ENCODE peak calls at places on chromosome 19, in four cellular contexts. One of them, this sample, is unnamed.

GRCh38 chr19:39131255-39131755 is 5.7 kb downstream of the PAK4 start:
- DNase-seq in uterus: no peak
- DNase-seq in testis: no peak
- DNase-seq in IMR-90: peak; percentile 35
- DNase-seq in this sample: no peak

GRCh38 chr19:1146858-1147780 is 26.9 kb downstream of the SBNO2 start:
- DNase-seq in uterus: no peak
- DNase-seq in testis: no peak
- DNase-seq in IMR-90: no peak
- DNase-seq in this sample: no peak

GRCh38 chr19:31553844-31554215 is 204.6 kb upstream of the TSHZ3 start:
- DNase-seq in uterus: no peak
- DNase-seq in testis: peak; percentile 83
- DNase-seq in IMR-90: no peak
- DNase-seq in this sample: no peak

GRCh38 chr19:29681422-29682235 is 16.4 kb downstream of the PLEKHF1 start:
- DNase-seq in uterus: no peak
- DNase-seq in testis: no peak
- DNase-seq in IMR-90: no peak
- DNase-seq in this sample: no peak

GRCh38 chr19:2236285-2237050 is at the start of the genes PLEKHJ1 and SF3A2:
- DNase-seq in uterus: peak; percentile 99
- DNase-seq in testis: peak; percentile 96
- DNase-seq in IMR-90: peak; percentile 96
- DNase-seq in this sample: peak; percentile 99

GRCh38 chr19:1618157-1619093 is 13.2 kb upstream of the UQCR11 start:
- DNase-seq in uterus: no peak
- DNase-seq in testis: peak; percentile 36
- DNase-seq in IMR-90: no peak
- DNase-seq in this sample: peak; percentile 46

GRCh38 chr19:51129716-51130115 is 5.0 kb downstream of the SIGLEC9 start:
- DNase-seq in uterus: no peak
- DNase-seq in testis: no peak
- DNase-seq in IMR-90: no peak
- DNase-seq in this sample: no peak

GRCh38 chr19:50432221-50432626 is 468 bp upstream of the MYBPC2 start:
- DNase-seq in uterus: no peak
- DNase-seq in testis: no peak
- DNase-seq in IMR-90: no peak
- DNase-seq in this sample: no peak

GRCh38 chr19:41192574-41193419 is at the start of gene CYP2S1:
- DNase-seq in uterus: no peak
- DNase-seq in testis: no peak
- DNase-seq in IMR-90: peak; percentile 22
- DNase-seq in this sample: no peak

GRCh38 chr19:2491130-2491801 is 15.3 kb downstream of the GADD45B start:
- DNase-seq in uterus: no peak
- DNase-seq in testis: no peak
- DNase-seq in IMR-90: peak; percentile 84
- DNase-seq in this sample: no peak

GRCh38 chr19:15562145-15562544 is 52.9 kb upstream of the CYP4F8 start:
- DNase-seq in uterus: no peak
- DNase-seq in testis: no peak
- DNase-seq in IMR-90: no peak
- DNase-seq in this sample: no peak

GRCh38 chr19:38118176-38118575 is 105.8 kb downstream of the DPF1 start:
- DNase-seq in uterus: no peak
- DNase-seq in testis: no peak
- DNase-seq in IMR-90: no peak
- DNase-seq in this sample: no peak

GRCh38 chr19:50224986-50225747 is 21.7 kb downstream of the MYH14 start:
- DNase-seq in uterus: no peak
- DNase-seq in testis: no peak
- DNase-seq in IMR-90: no peak
- DNase-seq in this sample: no peak

GRCh38 chr19:17268754-17269153 is 1.5 kb downstream of the BABAM1 start:
- DNase-seq in uterus: no peak
- DNase-seq in testis: no peak
- DNase-seq in IMR-90: no peak
- DNase-seq in this sample: no peak

DNA sequence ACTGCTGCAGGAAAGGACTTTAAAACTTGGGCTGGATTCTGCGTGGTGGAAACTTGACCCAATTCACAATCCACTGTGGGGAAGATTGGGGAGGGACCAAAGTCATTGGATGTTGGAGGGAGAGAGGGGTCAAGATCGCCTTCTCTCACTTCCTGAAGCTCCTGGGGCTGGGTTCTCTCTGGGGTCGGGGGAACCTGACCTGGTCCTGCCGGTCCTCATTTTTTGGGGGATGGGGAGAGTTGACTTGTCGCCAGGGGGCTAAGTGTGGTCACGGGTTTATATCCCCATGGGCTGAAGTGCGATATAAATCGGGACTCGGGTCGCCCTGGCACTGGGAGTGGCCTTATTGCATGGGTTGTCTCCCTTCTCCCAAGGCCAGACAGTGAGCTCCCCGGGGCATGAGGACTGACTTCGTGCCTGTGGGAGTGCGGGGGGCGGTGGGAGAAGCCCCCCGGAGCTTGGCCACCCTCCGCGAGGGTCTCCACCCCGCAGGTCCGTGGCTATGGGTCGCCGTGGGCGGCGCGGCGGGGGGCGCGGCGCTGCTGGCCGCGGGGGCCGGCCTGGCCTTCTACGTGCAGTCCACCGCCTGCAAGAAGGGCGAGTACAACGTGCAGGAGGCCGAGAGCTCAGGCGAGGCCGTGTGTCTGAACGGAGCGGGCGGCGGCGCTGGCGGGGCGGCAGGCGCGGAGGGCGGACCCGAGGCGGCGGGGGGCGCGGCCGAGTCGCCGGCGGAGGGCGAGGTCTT is 6.3 kb downstream of the ICAM5 start:
- DNase-seq in uterus: no peak
- DNase-seq in testis: no peak
- DNase-seq in IMR-90: no peak
- DNase-seq in this sample: peak; percentile 49
- H3K4me3 ChIP-seq in uterus: no peak overlapping the region
- H3K4me3 ChIP-seq in testis: no peak overlapping the region
- H3K4me3 ChIP-seq in IMR-90: no peak overlapping the region
- H3K4me3 ChIP-seq in this sample: peak overlapping the region; percentile 46

GRCh38 chr19:44496711-44497110 is 3.6 kb downstream of the ZNF180 start:
- DNase-seq in uterus: no peak
- DNase-seq in testis: no peak
- DNase-seq in IMR-90: no peak
- DNase-seq in this sample: no peak

GRCh38 chr19:44498988-44499387 is 1.3 kb downstream of the ZNF180 start:
- DNase-seq in uterus: no peak
- DNase-seq in testis: no peak
- DNase-seq in IMR-90: no peak
- DNase-seq in this sample: no peak

GRCh38 chr19:44499559-44499958 is 763 bp downstream of the ZNF180 start:
- DNase-seq in uterus: no peak
- DNase-seq in testis: no peak
- DNase-seq in IMR-90: no peak
- DNase-seq in this sample: no peak

DNA sequence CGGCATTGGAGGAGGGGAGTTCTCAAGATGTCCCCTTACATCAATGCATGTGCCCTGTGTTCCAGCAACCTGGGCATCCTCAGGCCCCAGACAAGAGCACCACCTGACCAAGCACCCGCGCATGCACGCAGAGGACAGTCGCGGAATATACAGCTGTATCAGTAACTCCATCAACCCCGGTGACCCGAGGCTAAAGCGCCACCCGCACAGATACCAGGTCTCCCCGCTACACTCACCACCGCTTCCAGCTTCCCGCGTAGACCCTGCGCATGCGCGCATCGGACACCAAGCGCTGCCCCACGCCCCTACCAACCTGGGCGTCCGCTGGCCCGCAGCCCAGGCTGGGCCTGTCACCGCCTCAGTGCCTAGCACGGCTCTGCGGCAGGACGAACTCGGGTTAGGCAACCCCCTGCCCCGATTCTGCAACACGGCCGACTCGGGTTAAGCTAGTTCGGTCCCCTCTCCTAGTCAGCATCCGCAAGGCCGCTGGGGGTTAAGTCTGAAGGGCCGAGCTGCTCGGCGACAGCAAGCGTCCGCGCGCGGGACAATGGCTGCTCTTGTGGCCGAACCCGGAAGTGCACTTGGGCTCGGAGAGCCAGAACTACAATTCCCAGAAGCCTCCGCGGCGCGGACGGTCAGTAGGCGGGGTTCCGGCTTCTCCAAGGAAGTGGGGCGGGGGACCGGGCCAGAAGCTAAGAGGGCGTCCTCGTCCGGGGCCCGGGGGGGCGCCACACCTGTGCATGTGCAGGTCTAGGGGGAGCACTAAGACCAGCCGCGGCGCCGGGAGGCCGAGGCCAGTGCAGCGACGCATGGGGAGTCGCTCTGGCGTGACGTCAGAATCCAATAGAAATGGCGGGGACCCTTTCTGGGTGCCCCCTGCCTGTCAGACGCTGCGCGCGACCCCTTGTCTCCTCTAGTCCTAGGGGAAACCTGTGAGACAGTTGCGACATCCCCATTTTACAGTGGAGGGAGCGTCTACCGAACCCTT is at the start of gene ZNF180:
- DNase-seq in uterus: peak; percentile 94
- DNase-seq in testis: peak; percentile 97
- DNase-seq in IMR-90: peak; percentile 90
- DNase-seq in this sample: peak; percentile 98
- TF ChIP-seq POLR2A in uterus: peak; percentile 54
- TF ChIP-seq POLR2A in testis: no peak
- TF ChIP-seq POLR2A in IMR-90: peak; percentile 43
- TF ChIP-seq POLR2A in this sample: peak; percentile 76

GRCh38 chr19:13841339-13842293 is 35.3 kb upstream of the NANOS3 start:
- DNase-seq in uterus: peak; percentile 65
- DNase-seq in testis: no peak
- DNase-seq in IMR-90: no peak
- DNase-seq in this sample: peak; percentile 88
- H3K4me1 ChIP-seq in uterus: peaks cover 22% of the 10 kb centered on the region
- H3K4me1 ChIP-seq in testis: peaks cover 27% of the 10 kb centered on the region
- H3K4me1 ChIP-seq in IMR-90: peaks cover 33% of the 10 kb centered on the region
- H3K4me1 ChIP-seq in this sample: peaks cover 24% of the 10 kb centered on the region

DNA sequence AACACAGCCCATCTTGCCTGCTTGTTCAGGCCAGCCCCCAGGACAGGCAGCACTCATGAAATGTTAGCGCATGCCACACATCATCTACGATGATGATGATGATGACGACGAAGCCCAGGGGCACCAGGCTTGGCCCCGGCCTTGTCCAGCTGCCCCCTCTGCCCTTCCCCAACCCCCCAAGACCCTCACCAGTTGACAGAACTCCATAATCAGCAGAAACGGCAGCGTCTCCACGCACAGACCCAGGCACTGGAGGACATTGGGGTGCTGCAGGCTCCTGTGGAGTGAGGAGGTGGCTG is 9.0 kb downstream of the LMTK3 start:
- DNase-seq in uterus: no peak
- DNase-seq in testis: no peak
- DNase-seq in IMR-90: no peak
- DNase-seq in this sample: no peak
- H3K4me3 ChIP-seq in uterus: no peak overlapping the region
- H3K4me3 ChIP-seq in testis: peak overlapping the region; percentile 13
- H3K4me3 ChIP-seq in IMR-90: no peak overlapping the region
- H3K4me3 ChIP-seq in this sample: peak overlapping the region; percentile 45

GRCh38 chr19:36014029-36014924 is at the start of gene ALKBH6:
- DNase-seq in uterus: peak; percentile 99
- DNase-seq in testis: peak; percentile 100
- DNase-seq in IMR-90: peak; percentile 97
- DNase-seq in this sample: peak; percentile 100
- TF ChIP-seq POLR2A in uterus: no peak
- TF ChIP-seq POLR2A in testis: no peak
- TF ChIP-seq POLR2A in IMR-90: peak; percentile 53
- TF ChIP-seq POLR2A in this sample: no peak

This sample was measured in Peyer's patch.